ENCODE peak calls at places on chromosomes 12 and 14, in five cellular contexts. J is SK-N-SH, E is OCI-LY7, U is neural progenitor cell, Y is GM23248. C is an unnamed sample.

GRCh38 chr14:60508707-60509437 is at the start of gene SIX6:
- DNase-seq in J (peak; percentile 77), E (no peak), U (peak; percentile 95), Y (peak; percentile 39), C (peak; percentile 92)

GRCh38 chr14:30283822-30284446 is 275.0 kb upstream of the G2E3 start:
- DNase-seq in J (peak; percentile 7), E (peak; percentile 25), U (peak; percentile 70), Y (peak; percentile 58), C (peak; percentile 86)

GRCh38 chr14:73003688-73004087 is 23.2 kb downstream of the ZFYVE1 start:
- DNase-seq in J (no peak), E (no peak), U (no peak), Y (no peak), C (no peak)

GRCh38 chr12:62075860-62076259 is 184.3 kb upstream of the USP15 start:
- DNase-seq in J (no peak), E (no peak), U (no peak), Y (no peak), C (no peak)

GRCh38 chr12:12046401-12046800 is 24.3 kb upstream of the BCL2L14 start:
- DNase-seq in J (peak; percentile 26), E (no peak), U (no peak), Y (no peak), C (no peak)

GRCh38 chr14:83260751-83261150 is 1727.1 kb upstream of the SEL1L start:
- DNase-seq in J (no peak), E (no peak), U (no peak), Y (no peak), C (no peak)

GRCh38 chr12:2586159-2587035 is 208.4 kb upstream of the FKBP4 start:
- DNase-seq in J (peak; percentile 66), E (no peak), U (no peak), Y (no peak), C (peak; percentile 44)

GRCh38 chr12:127663716-127664115 is 603.3 kb upstream of the TMEM132C start:
- DNase-seq in J (no peak), E (no peak), U (no peak), Y (no peak), C (no peak)

GRCh38 chr12:51884676-51885229 is 3.1 kb upstream of the ANKRD33 start:
- DNase-seq in J (no peak), E (no peak), U (no peak), Y (peak; percentile 42), C (no peak)

GRCh38 chr14:61615743-61616523 is 79.4 kb upstream of the HIF1A start:
- DNase-seq in J (no peak), E (no peak), U (no peak), Y (no peak), C (no peak)

GRCh38 chr14:32078794-32079663 is 1.9 kb downstream of the ARHGAP5 start:
- DNase-seq in J (no peak), E (no peak), U (peak; percentile 24), Y (peak; percentile 36), C (no peak)

GRCh38 chr14:55540847-55541773 is 38.9 kb upstream of the KTN1 start:
- DNase-seq in J (no peak), E (no peak), U (no peak), Y (peak; percentile 60), C (no peak)

GRCh38 chr14:89855961-89856360 is 98.6 kb downstream of the EFCAB11 start:
- DNase-seq in J (no peak), E (no peak), U (no peak), Y (peak; percentile 86), C (no peak)

GRCh38 chr14:32225378-32225920 is 22.4 kb upstream of the RNU6-8 start:
- DNase-seq in J (no peak), E (no peak), U (peak; percentile 4), Y (no peak), C (no peak)

GRCh38 chr12:12599750-12600643 is 11.7 kb upstream of the CREBL2 start:
- DNase-seq in J (no peak), E (no peak), U (no peak), Y (no peak), C (no peak)

GRCh38 chr12:131803995-131804521 is 24.1 kb upstream of the MMP17 start:
- DNase-seq in J (no peak), E (no peak), U (no peak), Y (peak; percentile 75), C (no peak)

GRCh38 chr12:29616664-29617409 is 119.4 kb upstream of the OVCH1 start:
- DNase-seq in J (no peak), E (no peak), U (no peak), Y (peak; percentile 93), C (no peak)

GRCh38 chr14:31881531-31882310 is 195.4 kb upstream of the ARHGAP5 start:
- DNase-seq in J (no peak), E (no peak), U (no peak), Y (peak; percentile 78), C (no peak)

GRCh38 chr12:127381043-127381668 is 885.8 kb upstream of the TMEM132C start:
- DNase-seq in J (peak; percentile 88), E (peak; percentile 24), U (peak; percentile 86), Y (peak; percentile 57), C (peak; percentile 79)

GRCh38 chr12:31662176-31662849 is 2.8 kb downstream of the ETFBKMT start:
- DNase-seq in J (no peak), E (no peak), U (no peak), Y (no peak), C (no peak)

GRCh38 chr12:104707179-104707578 is 250.4 kb downstream of the CHST11 start:
- DNase-seq in J (no peak), E (no peak), U (no peak), Y (peak; percentile 44), C (no peak)

GRCh38 chr14:104393898-104394605 is 185.5 kb upstream of the C14orf180 start:
- DNase-seq in J (peak; percentile 80), E (peak; percentile 62), U (no peak), Y (no peak), C (no peak)

GRCh38 chr12:113195598-113195997 is 10.1 kb downstream of the RITA1 start:
- DNase-seq in J (no peak), E (no peak), U (no peak), Y (no peak), C (no peak)

GRCh38 chr14:61365667-61366194 is 44.4 kb downstream of the PRKCH start:
- DNase-seq in J (no peak), E (no peak), U (no peak), Y (no peak), C (no peak)

DNA sequence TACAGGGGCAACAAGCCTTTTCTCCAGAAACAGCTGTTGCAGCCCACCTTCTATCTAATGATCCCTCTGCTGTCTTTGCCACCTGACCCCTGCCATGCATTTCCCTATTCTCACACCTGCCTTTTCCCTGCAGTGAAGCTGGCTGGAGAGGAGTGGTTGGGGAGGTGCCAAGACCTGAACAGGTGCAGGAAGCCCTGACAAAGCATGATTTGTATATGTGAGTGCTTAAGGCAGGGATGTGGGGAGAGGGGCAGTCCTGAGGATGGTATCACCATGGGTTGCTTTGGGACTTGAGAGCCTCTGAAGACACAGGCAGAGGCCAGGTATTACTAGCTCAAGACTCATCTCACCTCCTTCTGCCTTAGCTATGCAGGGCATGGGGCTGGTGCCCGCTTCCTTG is 2.9 kb upstream of the PFDN5 start:
- DNase-seq in J (no peak), E (no peak), U (no peak), Y (no peak), C (no peak)
- TF ChIP-seq EZH2phosphoT487 in J (no peak), E (no peak), U (no peak), Y (no peak), C (no peak)

GRCh38 chr12:54229624-54230212 is 40.9 kb upstream of the SMUG1 start:
- DNase-seq in J (no peak), E (no peak), U (no peak), Y (peak; percentile 98), C (no peak)
- TF ChIP-seq EZH2phosphoT487 in J (no peak), E (no peak), U (no peak), Y (no peak), C (no peak)

GRCh38 chr14:37254411-37254947 is 56.7 kb downstream of the MIPOL1 start:
- DNase-seq in J (no peak), E (no peak), U (no peak), Y (no peak), C (peak; percentile 25)
- TF ChIP-seq EZH2phosphoT487 in J (no peak), E (no peak), U (no peak), Y (no peak), C (no peak)

GRCh38 chr14:93978735-93979134 is 2.4 kb upstream of the ASB2 start:
- DNase-seq in J (no peak), E (no peak), U (no peak), Y (no peak), C (no peak)
- TF ChIP-seq EZH2phosphoT487 in J (no peak), E (no peak), U (no peak), Y (no peak), C (no peak)